ENCODE peak calls at places on chromosomes 11 and 22, in seven cellular contexts. A, Z, E, O, V, I and R are unnamed samples.
A peak's percentile ranks its signal among the peaks of the same experiment; 100 is the strongest.

GRCh38 chr11:17273668-17274321 is 2.7 kb upstream of the NUCB2 start:
- DNase-seq in A (no peak), Z (no peak), E (no peak), O (no peak), V (peak; percentile 52), I (peak; percentile 37), R (no peak)

GRCh38 chr11:64247729-64248531 is 1.2 kb upstream of the PPP1R14B start:
- DNase-seq in A (no peak), Z (peak; percentile 29), E (no peak), O (no peak), V (no peak), I (no peak), R (no peak)

GRCh38 chr11:101003468-101003867 is 126.1 kb downstream of the PGR start:
- DNase-seq in A (no peak), Z (no peak), E (no peak), O (no peak), V (no peak), I (no peak), R (no peak)

GRCh38 chr11:65182258-65183170 is 786 bp downstream of the CAPN1 start:
- DNase-seq in A (no peak), Z (peak; percentile 67), E (peak; percentile 46), O (no peak), V (no peak), I (peak; percentile 73), R (no peak)

GRCh38 chr22:42623301-42623751 is 8.6 kb upstream of the POLDIP3 start:
- DNase-seq in A (peak; percentile 70), Z (peak; percentile 86), E (no peak), O (no peak), V (no peak), I (peak; percentile 71), R (no peak)

GRCh38 chr11:113001709-113002108 is 40.5 kb downstream of the NCAM1 start:
- DNase-seq in A (no peak), Z (no peak), E (no peak), O (no peak), V (no peak), I (no peak), R (no peak)

GRCh38 chr22:30047364-30047738 is 32.9 kb upstream of the HORMAD2 start:
- DNase-seq in A (peak; percentile 39), Z (no peak), E (peak; percentile 36), O (no peak), V (no peak), I (no peak), R (no peak)

GRCh38 chr11:119284344-119285157 is 32.4 kb downstream of the MCAM start:
- DNase-seq in A (peak; percentile 72), Z (no peak), E (no peak), O (peak; percentile 22), V (no peak), I (no peak), R (no peak)

GRCh38 chr11:101045415-101045814 is 84.2 kb downstream of the PGR start:
- DNase-seq in A (no peak), Z (no peak), E (no peak), O (no peak), V (no peak), I (no peak), R (no peak)

GRCh38 chr22:26139320-26139719 is 29.9 kb upstream of the SEZ6L start:
- DNase-seq in A (no peak), Z (no peak), E (peak; percentile 44), O (no peak), V (no peak), I (no peak), R (no peak)

GRCh38 chr22:26334232-26334631 is 94.8 kb upstream of the ASPHD2 start:
- DNase-seq in A (no peak), Z (no peak), E (no peak), O (no peak), V (no peak), I (no peak), R (no peak)

DNA sequence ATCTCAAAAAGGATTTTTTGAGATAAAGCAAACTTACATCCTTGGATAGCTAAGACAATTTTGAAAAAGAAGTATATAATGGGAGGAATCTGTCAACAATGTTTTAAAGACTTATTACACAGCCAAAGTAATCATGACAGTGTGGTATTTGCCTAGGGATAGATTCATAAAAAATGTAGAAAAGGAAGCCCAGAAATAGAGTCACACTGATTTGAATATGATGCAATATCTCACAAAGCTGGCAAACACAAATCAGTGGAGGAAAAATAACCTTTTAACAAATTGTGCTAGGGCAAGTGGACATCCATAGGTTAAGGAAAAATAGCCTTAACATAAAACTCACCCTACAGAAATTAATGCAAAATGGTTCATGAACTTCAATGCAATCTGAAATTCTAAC is 6.0 kb downstream of the XKR3 start:
- DNase-seq in A (no peak), Z (no peak), E (no peak), O (no peak), V (no peak), I (no peak), R (no peak)
- H3K9me3 ChIP-seq in A (no peaks in the 10 kb centered on the region), Z (peaks cover 7% of the 10 kb centered on the region), E (no peaks in the 10 kb centered on the region), O (peaks cover 4% of the 10 kb centered on the region), V (no peaks in the 10 kb centered on the region), I (peaks cover 3% of the 10 kb centered on the region), R (no peaks in the 10 kb centered on the region)

GRCh38 chr11:73317373-73317772 is 9.3 kb downstream of the ARHGEF17 start:
- DNase-seq in A (no peak), Z (peak; percentile 55), E (peak; percentile 40), O (no peak), V (no peak), I (peak; percentile 39), R (no peak)
- H3K4me1 ChIP-seq in A (peaks cover 5% of the 10 kb centered on the region), Z (peaks cover 68% of the 10 kb centered on the region), E (no peaks in the 10 kb centered on the region), O (peaks cover 70% of the 10 kb centered on the region), V (peaks cover 20% of the 10 kb centered on the region), I (no peaks in the 10 kb centered on the region), R (no peaks in the 10 kb centered on the region)

GRCh38 chr22:49021926-49022815 is 805.5 kb downstream of the BRD1 start:
- DNase-seq in A (no peak), Z (no peak), E (no peak), O (no peak), V (no peak), I (no peak), R (no peak)

GRCh38 chr22:49022816-49023160 is 804.9 kb downstream of the BRD1 start:
- DNase-seq in A (no peak), Z (no peak), E (no peak), O (no peak), V (no peak), I (no peak), R (no peak)

GRCh38 chr22:49019737-49020136 is 807.9 kb downstream of the BRD1 start:
- DNase-seq in A (no peak), Z (no peak), E (no peak), O (no peak), V (peak; percentile 33), I (no peak), R (no peak)

GRCh38 chr22:49020314-49020713 is 807.4 kb downstream of the BRD1 start:
- DNase-seq in A (no peak), Z (no peak), E (no peak), O (no peak), V (no peak), I (no peak), R (no peak)

GRCh38 chr22:49021097-49021925 is 806.4 kb downstream of the BRD1 start:
- DNase-seq in A (no peak), Z (no peak), E (no peak), O (no peak), V (no peak), I (no peak), R (no peak)
- H3K9me3 ChIP-seq in A (no peaks in the 10 kb centered on the region), Z (no peaks in the 10 kb centered on the region), E (no peaks in the 10 kb centered on the region), O (no peaks in the 10 kb centered on the region), V (no peaks in the 10 kb centered on the region), I (no peaks in the 10 kb centered on the region), R (no peaks in the 10 kb centered on the region)

GRCh38 chr11:72740562-72741428 is 11.4 kb downstream of the ARAP1 start:
- DNase-seq in A (no peak), Z (peak; percentile 8), E (no peak), O (no peak), V (no peak), I (no peak), R (no peak)
- H3K4me1 ChIP-seq in A (no peaks in the 10 kb centered on the region), Z (peaks cover 49% of the 10 kb centered on the region), E (no peaks in the 10 kb centered on the region), O (peaks cover 43% of the 10 kb centered on the region), V (peaks cover 31% of the 10 kb centered on the region), I (peaks cover 8% of the 10 kb centered on the region), R (peaks cover 28% of the 10 kb centered on the region)

DNA sequence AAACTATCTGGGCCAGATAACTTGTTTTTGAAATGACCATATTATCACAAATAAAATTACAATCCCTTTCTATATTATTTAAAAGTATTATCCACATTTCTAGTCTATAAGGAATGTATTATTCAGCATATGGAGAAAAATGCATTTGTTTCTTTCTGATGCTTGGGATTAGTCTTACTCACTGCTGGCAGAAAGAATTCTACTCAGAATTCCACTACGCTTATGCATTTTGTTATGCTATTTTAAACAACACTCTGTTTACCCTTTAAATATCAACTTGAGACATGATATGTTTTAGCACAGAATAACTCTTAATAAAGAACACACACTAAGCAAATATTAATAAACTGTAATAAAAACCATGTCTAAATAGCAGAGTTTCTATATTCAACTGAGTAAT is 77.6 kb upstream of the ANO3 start:
- DNase-seq in A (no peak), Z (no peak), E (no peak), O (no peak), V (no peak), I (no peak), R (no peak)
- H3K9me3 ChIP-seq in A (no peaks in the 10 kb centered on the region), Z (no peaks in the 10 kb centered on the region), E (no peaks in the 10 kb centered on the region), O (no peaks in the 10 kb centered on the region), V (no peaks in the 10 kb centered on the region), I (no peaks in the 10 kb centered on the region), R (no peaks in the 10 kb centered on the region)

GRCh38 chr11:73320786-73321325 is 12.8 kb downstream of the ARHGEF17 start:
- DNase-seq in A (no peak), Z (no peak), E (no peak), O (no peak), V (no peak), I (no peak), R (no peak)

GRCh38 chr11:73321342-73322110 is 13.4 kb downstream of the ARHGEF17 start:
- DNase-seq in A (no peak), Z (no peak), E (no peak), O (peak; percentile 70), V (no peak), I (no peak), R (no peak)

GRCh38 chr11:73317803-73318202 is 9.7 kb downstream of the ARHGEF17 start:
- DNase-seq in A (no peak), Z (no peak), E (no peak), O (no peak), V (no peak), I (no peak), R (no peak)

GRCh38 chr11:73316422-73316821 is 8.3 kb downstream of the ARHGEF17 start:
- DNase-seq in A (no peak), Z (no peak), E (no peak), O (no peak), V (no peak), I (no peak), R (no peak)

DNA sequence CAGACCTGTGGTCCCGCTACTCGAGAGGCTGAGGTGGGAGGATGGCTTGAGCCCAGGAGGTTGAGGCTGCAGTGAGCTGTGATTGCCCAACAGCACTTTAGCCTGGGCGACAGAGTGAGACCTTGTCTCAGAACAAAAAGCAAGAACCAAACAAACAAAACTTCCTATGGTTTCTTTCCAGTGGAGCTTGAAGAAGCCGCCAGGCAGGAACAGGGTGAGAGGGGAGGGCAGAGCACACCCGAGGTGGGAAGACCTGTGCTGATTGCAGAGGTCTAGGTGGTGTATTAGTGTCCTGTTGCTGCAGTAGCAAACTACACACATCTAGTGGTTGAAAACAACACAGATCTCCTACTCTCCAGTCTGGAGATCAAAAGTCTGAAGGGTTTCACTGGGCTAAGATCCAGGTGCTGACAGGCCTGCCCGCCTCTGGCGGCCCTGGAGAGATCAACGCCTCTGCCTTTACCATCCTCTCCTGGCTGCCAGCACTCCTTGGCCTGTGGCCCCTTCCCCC is 10.5 kb downstream of the ARHGEF17 start:
- DNase-seq in A (no peak), Z (no peak), E (no peak), O (no peak), V (no peak), I (no peak), R (no peak)
- H3K4me1 ChIP-seq in A (peaks cover 4% of the 10 kb centered on the region), Z (peaks cover 70% of the 10 kb centered on the region), E (peaks cover 9% of the 10 kb centered on the region), O (peaks cover 70% of the 10 kb centered on the region), V (peaks cover 28% of the 10 kb centered on the region), I (no peaks in the 10 kb centered on the region), R (no peaks in the 10 kb centered on the region)